ENCODE peak calls at places on chromosomes 16 and 17, in ten cellular contexts. One of them, this sample, is unnamed.

GRCh38 chr16:26981266-26981938 is 85.3 kb upstream of the C16orf82 start:
- DNase-seq in EH: peak; percentile 79
- DNase-seq in endodermal cell: no peak
- DNase-seq in H9: no peak
- DNase-seq in psoas muscle: no peak
- DNase-seq in stimulated activated CD8-positive, alpha-beta memory T cell treated with anti-CD3 and anti-CD28 coated beads, Interleukin-7, amount 100 ng/mL, for 4 hours: no peak
- DNase-seq in substantia nigra: no peak
- DNase-seq in suprapubic skin: no peak
- DNase-seq in SK-N-SH: no peak
- DNase-seq in activated naive CD4-positive, alpha-beta T cell: no peak
- DNase-seq in this sample: peak; percentile 87

GRCh38 chr16:31536804-31537361 is 9.2 kb downstream of the AHSP start:
- DNase-seq in EH: no peak
- DNase-seq in endodermal cell: no peak
- DNase-seq in H9: no peak
- DNase-seq in psoas muscle: no peak
- DNase-seq in stimulated activated CD8-positive, alpha-beta memory T cell treated with anti-CD3 and anti-CD28 coated beads, Interleukin-7, amount 100 ng/mL, for 4 hours: no peak
- DNase-seq in substantia nigra: no peak
- DNase-seq in suprapubic skin: no peak
- DNase-seq in SK-N-SH: no peak
- DNase-seq in activated naive CD4-positive, alpha-beta T cell: no peak
- DNase-seq in this sample: no peak

GRCh38 chr17:74307984-74308773 is 17.8 kb upstream of the KIF19 start:
- DNase-seq in EH: no peak
- DNase-seq in endodermal cell: no peak
- DNase-seq in H9: no peak
- DNase-seq in psoas muscle: no peak
- DNase-seq in stimulated activated CD8-positive, alpha-beta memory T cell treated with anti-CD3 and anti-CD28 coated beads, Interleukin-7, amount 100 ng/mL, for 4 hours: no peak
- DNase-seq in substantia nigra: no peak
- DNase-seq in suprapubic skin: no peak
- DNase-seq in SK-N-SH: no peak
- DNase-seq in activated naive CD4-positive, alpha-beta T cell: no peak
- DNase-seq in this sample: no peak

GRCh38 chr16:85588562-85589503 is 24.3 kb upstream of the GSE1 start:
- DNase-seq in EH: no peak
- DNase-seq in endodermal cell: no peak
- DNase-seq in H9: no peak
- DNase-seq in psoas muscle: no peak
- DNase-seq in stimulated activated CD8-positive, alpha-beta memory T cell treated with anti-CD3 and anti-CD28 coated beads, Interleukin-7, amount 100 ng/mL, for 4 hours: no peak
- DNase-seq in substantia nigra: no peak
- DNase-seq in suprapubic skin: no peak
- DNase-seq in SK-N-SH: no peak
- DNase-seq in activated naive CD4-positive, alpha-beta T cell: no peak
- DNase-seq in this sample: no peak

GRCh38 chr17:70520447-70520846 is 351.1 kb downstream of the KCNJ2 start:
- DNase-seq in EH: no peak
- DNase-seq in endodermal cell: no peak
- DNase-seq in H9: no peak
- DNase-seq in psoas muscle: no peak
- DNase-seq in stimulated activated CD8-positive, alpha-beta memory T cell treated with anti-CD3 and anti-CD28 coated beads, Interleukin-7, amount 100 ng/mL, for 4 hours: no peak
- DNase-seq in substantia nigra: no peak
- DNase-seq in suprapubic skin: no peak
- DNase-seq in SK-N-SH: no peak
- DNase-seq in activated naive CD4-positive, alpha-beta T cell: no peak
- DNase-seq in this sample: no peak

GRCh38 chr17:77675816-77676799 is 282.4 kb upstream of the TNRC6C start:
- DNase-seq in EH: peak; percentile 24
- DNase-seq in endodermal cell: no peak
- DNase-seq in H9: no peak
- DNase-seq in psoas muscle: no peak
- DNase-seq in stimulated activated CD8-positive, alpha-beta memory T cell treated with anti-CD3 and anti-CD28 coated beads, Interleukin-7, amount 100 ng/mL, for 4 hours: no peak
- DNase-seq in substantia nigra: no peak
- DNase-seq in suprapubic skin: no peak
- DNase-seq in SK-N-SH: no peak
- DNase-seq in activated naive CD4-positive, alpha-beta T cell: no peak
- DNase-seq in this sample: no peak

GRCh38 chr16:4917117-4917516 is 19.8 kb downstream of the PPL start:
- DNase-seq in EH: peak; percentile 59
- DNase-seq in endodermal cell: no peak
- DNase-seq in H9: no peak
- DNase-seq in psoas muscle: no peak
- DNase-seq in stimulated activated CD8-positive, alpha-beta memory T cell treated with anti-CD3 and anti-CD28 coated beads, Interleukin-7, amount 100 ng/mL, for 4 hours: no peak
- DNase-seq in substantia nigra: no peak
- DNase-seq in suprapubic skin: no peak
- DNase-seq in SK-N-SH: no peak
- DNase-seq in activated naive CD4-positive, alpha-beta T cell: no peak
- DNase-seq in this sample: peak; percentile 75

GRCh38 chr17:8324913-8325312 is 14.7 kb upstream of the ODF4 start:
- DNase-seq in EH: no peak
- DNase-seq in endodermal cell: no peak
- DNase-seq in H9: no peak
- DNase-seq in psoas muscle: no peak
- DNase-seq in stimulated activated CD8-positive, alpha-beta memory T cell treated with anti-CD3 and anti-CD28 coated beads, Interleukin-7, amount 100 ng/mL, for 4 hours: no peak
- DNase-seq in substantia nigra: no peak
- DNase-seq in suprapubic skin: no peak
- DNase-seq in SK-N-SH: no peak
- DNase-seq in activated naive CD4-positive, alpha-beta T cell: no peak
- DNase-seq in this sample: no peak

GRCh38 chr17:38693700-38694329 is 11.3 kb upstream of the MLLT6 start:
- DNase-seq in EH: peak; percentile 80
- DNase-seq in endodermal cell: peak; percentile 43
- DNase-seq in H9: peak; percentile 25
- DNase-seq in psoas muscle: peak; percentile 94
- DNase-seq in stimulated activated CD8-positive, alpha-beta memory T cell treated with anti-CD3 and anti-CD28 coated beads, Interleukin-7, amount 100 ng/mL, for 4 hours: no peak
- DNase-seq in substantia nigra: peak; percentile 55
- DNase-seq in suprapubic skin: peak; percentile 90
- DNase-seq in SK-N-SH: peak; percentile 78
- DNase-seq in activated naive CD4-positive, alpha-beta T cell: no peak
- DNase-seq in this sample: peak; percentile 55

GRCh38 chr17:245611-246010 is 64.2 kb upstream of the DOC2B start:
- DNase-seq in EH: no peak
- DNase-seq in endodermal cell: no peak
- DNase-seq in H9: no peak
- DNase-seq in psoas muscle: peak; percentile 22
- DNase-seq in stimulated activated CD8-positive, alpha-beta memory T cell treated with anti-CD3 and anti-CD28 coated beads, Interleukin-7, amount 100 ng/mL, for 4 hours: no peak
- DNase-seq in substantia nigra: no peak
- DNase-seq in suprapubic skin: peak; percentile 70
- DNase-seq in SK-N-SH: no peak
- DNase-seq in activated naive CD4-positive, alpha-beta T cell: no peak
- DNase-seq in this sample: no peak

GRCh38 chr17:76670020-76670707 is 26.6 kb upstream of the ST6GALNAC1 start:
- DNase-seq in EH: no peak
- DNase-seq in endodermal cell: no peak
- DNase-seq in H9: no peak
- DNase-seq in psoas muscle: no peak
- DNase-seq in stimulated activated CD8-positive, alpha-beta memory T cell treated with anti-CD3 and anti-CD28 coated beads, Interleukin-7, amount 100 ng/mL, for 4 hours: no peak
- DNase-seq in substantia nigra: no peak
- DNase-seq in suprapubic skin: no peak
- DNase-seq in SK-N-SH: no peak
- DNase-seq in activated naive CD4-positive, alpha-beta T cell: no peak
- DNase-seq in this sample: peak; percentile 75

This sample was measured in choroid plexus epithelial cell.